ENCODE peak calls at places on chromosome 17, in eight cellular contexts. D, W, C, K, A, Q, H and U are unnamed samples.

GRCh38 chr17:27546624-27547300 is 84.2 kb upstream of the LGALS9 start:
- DNase-seq in Q (no peak), C (no peak), A (no peak), K (no peak), W (no peak), H (no peak), D (no peak), U (no peak)

GRCh38 chr17:49197346-49197998 is 12.9 kb downstream of the GNGT2 start:
- DNase-seq in D (no peak), K (no peak), W (no peak), Q (no peak), C (no peak), H (no peak), A (no peak), U (no peak)

GRCh38 chr17:13865650-13866049 is 203.7 kb upstream of the COX10 start:
- DNase-seq in W (no peak), Q (no peak), D (no peak), A (no peak), H (no peak), C (no peak), K (no peak), U (peak)

GRCh38 chr17:45709889-45710288 is 74.2 kb upstream of the CRHR1 start:
- DNase-seq in H (no peak), Q (no peak), A (no peak), W (no peak), K (no peak), C (no peak), D (no peak), U (no peak)

GRCh38 chr17:40315678-40316570 is 6.9 kb downstream of the RARA start:
- DNase-seq in A (peak), D (no peak), Q (no peak), H (no peak), W (no peak), K (no peak), C (no peak), U (peak)

GRCh38 chr17:56074366-56074765 is 78.9 kb upstream of the ANKFN1 start:
- DNase-seq in H (no peak), A (no peak), D (no peak), C (no peak), W (no peak), K (no peak), Q (no peak), U (no peak)

GRCh38 chr17:9566067-9566466 is 9.6 kb downstream of the STX8 start:
- DNase-seq in W (no peak), K (no peak), D (no peak), Q (peak), C (peak), A (no peak), H (no peak), U (peak)

GRCh38 chr17:41724476-41725030 is 9.9 kb downstream of the HAP1 start:
- DNase-seq in Q (no peak), K (no peak), D (no peak), W (no peak), C (no peak), H (no peak), A (no peak), U (no peak)

GRCh38 chr17:75301502-75302206 is 12.4 kb upstream of the SLC25A19 start:
- DNase-seq in C (no peak), K (no peak), Q (no peak), A (no peak), W (no peak), H (no peak), D (no peak), U (no peak)

GRCh38 chr17:41308918-41309359 is at the start of gene KRTAP16-1:
- DNase-seq in D (no peak), K (no peak), A (no peak), H (no peak), Q (no peak), C (no peak), W (no peak), U (peak)

GRCh38 chr17:75753193-75753513 is 11.8 kb downstream of the GALK1 start:
- DNase-seq in H (no peak), A (no peak), Q (no peak), K (no peak), C (no peak), D (no peak), W (no peak), U (no peak)

GRCh38 chr17:59830007-59830630 is 62.6 kb downstream of the TUBD1 start:
- DNase-seq in H (no peak), K (no peak), A (no peak), D (no peak), W (no peak), C (peak), Q (peak), U (no peak)

GRCh38 chr17:71423871-71424546 is 696.8 kb upstream of the SOX9 start:
- DNase-seq in A (no peak), C (no peak), Q (peak), W (no peak), K (no peak), D (no peak), H (no peak), U (peak)

GRCh38 chr17:47697948-47698711 is 4.2 kb downstream of the TBKBP1 start:
- DNase-seq in A (no peak), D (no peak), K (no peak), C (no peak), W (no peak), Q (no peak), H (no peak), U (peak)

GRCh38 chr17:57921342-57921741 is 33.9 kb downstream of the CUEDC1 start:
- DNase-seq in A (peak), C (no peak), D (peak), W (no peak), H (no peak), Q (peak), K (no peak), U (no peak)

GRCh38 chr17:27282054-27282501 is 11.8 kb upstream of the WSB1 start:
- DNase-seq in C (no peak), A (no peak), H (no peak), W (no peak), D (no peak), Q (peak), K (no peak), U (no peak)

GRCh38 chr17:17938388-17939107 is 33.7 kb downstream of the TOM1L2 start:
- DNase-seq in Q (peak), W (no peak), K (no peak), D (no peak), C (no peak), A (no peak), H (peak), U (no peak)

GRCh38 chr17:19317359-19318095 is 45.0 kb downstream of the B9D1 start:
- DNase-seq in K (peak), A (peak), W (no peak), Q (peak), H (peak), D (no peak), C (peak), U (peak)

GRCh38 chr17:47286198-47286914 is 32.7 kb downstream of the ITGB3 start:
- DNase-seq in D (no peak), K (no peak), W (no peak), H (no peak), A (no peak), C (no peak), Q (no peak), U (no peak)

GRCh38 chr17:32625971-32626370 is 139.2 kb downstream of the CDK5R1 start:
- DNase-seq in H (no peak), W (no peak), Q (no peak), D (no peak), C (no peak), K (no peak), A (no peak), U (no peak)

GRCh38 chr17:6853764-6854442 is 22.4 kb upstream of the TEKT1 start:
- DNase-seq in W (no peak), C (no peak), A (no peak), H (no peak), Q (no peak), D (no peak), K (no peak), U (peak)

GRCh38 chr17:75486151-75486550 is 29.2 kb downstream of the CASKIN2 start:
- DNase-seq in K (no peak), A (no peak), Q (no peak), H (no peak), W (no peak), D (no peak), C (no peak), U (no peak)

GRCh38 chr17:75679706-75680201 is 12.6 kb downstream of the SAP30BP start:
- DNase-seq in A (no peak), C (peak), Q (peak), H (peak), D (no peak), W (no peak), K (peak), U (no peak)

GRCh38 chr17:56653877-56654276 is 60.4 kb downstream of the NOG start:
- DNase-seq in C (peak), D (no peak), H (no peak), Q (peak), A (no peak), K (no peak), W (no peak), U (peak)

GRCh38 chr17:38403491-38403890 is 24.8 kb upstream of the ARHGAP23 start:
- DNase-seq in A (no peak), Q (peak), K (no peak), W (no peak), D (no peak), C (no peak), H (no peak), U (no peak)

GRCh38 chr17:68539536-68540469 is 27.6 kb downstream of the PRKAR1A start:
- DNase-seq in C (no peak), A (no peak), H (no peak), W (no peak), Q (peak), D (no peak), K (no peak), U (no peak)

GRCh38 chr17:9258115-9259020 is 237.1 kb downstream of the NTN1 start:
- DNase-seq in H (no peak), K (no peak), C (peak), W (no peak), A (no peak), D (no peak), Q (no peak), U (no peak)

GRCh38 chr17:6506679-6507231 is 49.6 kb downstream of the PITPNM3 start:
- DNase-seq in Q (no peak), W (no peak), H (peak), D (no peak), A (no peak), C (peak), K (no peak), U (no peak)

GRCh38 chr17:7015587-7016020 is 3.2 kb downstream of the RNASEK start:
- DNase-seq in K (no peak), H (no peak), C (no peak), D (no peak), A (no peak), Q (no peak), W (no peak), U (no peak)

GRCh38 chr17:17387461-17388362 is 84.5 kb downstream of the NT5M start:
- DNase-seq in W (no peak), C (no peak), K (no peak), H (peak), A (no peak), Q (no peak), D (no peak), U (peak)

GRCh38 chr17:21096874-21097273 is 29.9 kb upstream of the DHRS7B start:
- DNase-seq in W (no peak), C (no peak), D (no peak), A (no peak), Q (no peak), K (no peak), H (no peak), U (no peak)

GRCh38 chr17:21095735-21096134 is 31.0 kb upstream of the DHRS7B start:
- DNase-seq in D (no peak), K (no peak), H (no peak), Q (no peak), C (no peak), W (no peak), A (no peak), U (no peak)

GRCh38 chr17:21094298-21094704 is 32.5 kb upstream of the DHRS7B start:
- DNase-seq in K (no peak), D (no peak), C (no peak), Q (no peak), A (no peak), W (no peak), H (no peak), U (no peak)

GRCh38 chr17:21104608-21105007 is 22.2 kb upstream of the DHRS7B start:
- DNase-seq in A (no peak), D (no peak), H (no peak), C (no peak), Q (no peak), K (no peak), W (no peak), U (no peak)

GRCh38 chr17:21098934-21099687 is 27.7 kb upstream of the DHRS7B start:
- DNase-seq in C (peak), Q (peak), W (no peak), D (peak), H (peak), A (peak), K (peak), U (peak)
- H3K4me3 ChIP-seq in C (peak), Q (peak), W (peak), D (peak), H (peak), A (peak), K (peak), U (peak)

DNA sequence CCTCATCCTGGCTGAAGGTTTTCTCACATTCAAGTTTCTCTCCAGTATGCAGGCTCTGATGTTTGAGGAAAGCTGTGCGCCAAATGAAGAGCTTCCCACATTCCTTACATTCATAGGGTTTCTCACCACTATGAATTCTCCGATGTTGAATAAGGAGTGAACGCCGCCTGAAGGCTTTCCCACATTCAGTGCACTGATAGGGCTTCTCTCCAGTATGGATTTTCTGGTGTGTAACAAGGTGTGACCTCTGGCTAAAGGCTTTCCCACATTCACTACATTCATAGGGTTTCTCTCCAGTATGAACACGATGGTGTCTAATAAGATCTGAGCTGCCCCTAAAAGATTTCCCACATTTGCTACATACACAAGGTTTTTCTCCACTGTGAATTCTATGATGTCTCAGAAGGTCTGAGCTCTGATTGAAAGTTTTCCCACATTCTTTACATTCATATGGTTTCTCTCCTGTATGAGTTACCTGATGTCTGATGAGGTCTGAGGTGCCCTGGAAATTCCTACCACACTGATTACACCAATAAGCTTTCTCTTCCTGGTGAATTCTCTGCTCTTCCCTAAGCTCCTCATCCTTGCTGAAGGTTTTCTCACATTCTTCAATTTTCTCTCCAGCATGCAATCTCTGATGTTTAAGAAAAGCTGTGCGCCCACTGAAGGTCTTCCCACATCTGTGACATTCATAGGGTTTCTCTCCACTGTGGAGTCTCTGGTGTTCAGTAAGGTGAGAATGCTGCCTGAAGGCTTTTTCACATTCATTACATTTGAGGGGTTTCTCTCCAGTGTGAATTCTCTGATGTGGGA is 8.9 kb downstream of the ZNF594 start:
- DNase-seq in W (no peak), Q (no peak), A (no peak), C (no peak), D (no peak), H (no peak), K (no peak), U (no peak)
- H3K4me3 ChIP-seq in W (no peak), Q (no peak), A (no peak), C (no peak), D (no peak), H (no peak), K (no peak), U (no peak)

GRCh38 chr17:79054200-79054599 is 20.4 kb upstream of the ENGASE start:
- DNase-seq in A (no peak), W (no peak), H (no peak), C (no peak), K (no peak), Q (no peak), D (no peak), U (no peak)
- H3K4me3 ChIP-seq in A (no peak), W (no peak), H (no peak), C (no peak), K (no peak), Q (no peak), D (no peak), U (no peak)

DNA sequence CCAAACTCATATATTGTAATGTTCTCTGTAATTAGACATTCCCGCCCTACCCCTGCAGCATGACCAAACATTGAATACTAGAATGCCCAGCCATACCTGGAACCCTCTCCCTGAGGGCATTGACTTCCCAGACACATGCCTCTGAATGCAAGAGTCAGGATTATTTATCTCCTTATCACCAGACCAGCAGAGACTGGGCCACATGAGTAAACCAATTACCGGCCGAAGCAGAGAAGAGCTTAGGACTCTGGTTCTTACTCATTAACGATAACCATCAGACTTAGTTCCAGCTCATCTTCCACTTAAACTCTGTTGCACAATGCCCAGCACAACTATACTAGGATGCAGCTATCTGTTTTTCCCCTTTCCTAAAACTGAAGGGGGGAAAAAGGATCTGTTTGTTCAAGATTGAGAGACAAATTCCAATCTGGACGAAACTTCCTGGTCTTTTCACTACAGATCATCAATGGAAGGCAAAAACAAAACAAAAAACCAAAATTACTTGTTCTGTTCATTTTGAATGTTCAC is 88.2 kb upstream of the CORO6 start:
- DNase-seq in K (no peak), A (no peak), W (peak), H (no peak), C (no peak), Q (peak), D (no peak), U (no peak)
- H3K4me3 ChIP-seq in K (no peak), A (no peak), W (no peak), H (no peak), C (no peak), Q (no peak), D (no peak), U (no peak)

GRCh38 chr17:63549289-63549945 is 860 bp upstream of the DCAF7 start:
- DNase-seq in K (no peak), W (no peak), C (no peak), H (no peak), Q (no peak), D (no peak), A (no peak), U (no peak)
- H3K4me3 ChIP-seq in K (peak), W (peak), C (peak), H (peak), Q (peak), D (peak), A (peak), U (peak)

GRCh38 chr17:8153957-8154607 is 1.9 kb upstream of the PER1 start:
- DNase-seq in K (peak), W (peak), D (peak), Q (peak), A (peak), C (peak), H (peak), U (peak)
- H3K4me3 ChIP-seq in K (peak), W (peak), D (peak), Q (peak), A (peak), C (no peak), H (peak), U (peak)

GRCh38 chr17:29178750-29179231 is 1.4 kb downstream of the MYO18A start:
- DNase-seq in C (no peak), K (no peak), Q (no peak), H (peak), D (no peak), A (no peak), W (no peak), U (no peak)
- H3K4me3 ChIP-seq in C (no peak), K (peak), Q (peak), H (no peak), D (no peak), A (peak), W (peak), U (no peak)

DNA sequence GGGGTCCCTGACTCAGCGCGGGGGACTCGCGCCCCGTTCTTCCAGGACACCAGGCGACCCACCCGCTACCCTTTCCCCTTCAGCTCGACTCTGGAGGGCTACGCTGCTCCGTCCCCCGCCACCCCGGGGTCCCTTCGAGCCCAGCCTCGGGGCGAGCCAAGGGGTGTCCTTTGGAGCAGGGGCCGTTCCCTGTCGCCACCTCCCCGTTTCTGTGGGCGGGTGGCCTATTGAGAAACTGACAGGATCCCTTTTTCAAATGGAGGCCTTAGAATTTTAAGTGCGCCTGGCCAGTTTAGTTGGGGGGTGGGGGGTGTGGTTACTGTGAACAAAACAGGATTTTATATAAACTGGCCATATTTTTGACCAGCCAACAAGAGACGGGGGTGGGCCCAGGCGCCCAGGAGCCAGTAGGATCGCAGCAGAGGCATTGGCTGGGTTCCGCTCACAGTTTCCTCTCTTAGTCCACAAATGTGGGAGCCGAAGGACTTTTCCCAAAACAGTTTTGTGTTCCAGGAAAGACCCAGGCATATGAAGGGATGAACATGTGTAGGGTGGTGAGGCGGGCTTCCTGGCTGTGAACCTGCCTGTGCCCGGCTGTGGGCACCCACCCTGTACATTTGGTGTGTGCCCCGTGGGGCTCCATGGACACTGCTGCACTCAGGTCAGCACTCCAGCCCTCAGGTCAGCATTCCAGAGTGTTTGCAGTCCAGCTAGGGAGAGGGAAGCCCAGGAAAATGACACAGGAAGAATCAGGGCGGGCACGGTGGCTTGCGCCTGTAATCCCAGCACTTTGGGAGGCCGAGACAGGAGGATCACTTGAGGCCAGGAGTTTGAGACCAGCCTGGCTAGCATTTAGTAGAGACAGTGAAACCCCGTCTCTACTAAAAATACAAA is 722 bp upstream of the TIMP2 start:
- DNase-seq in K (peak), A (peak), H (peak), C (peak), Q (peak), D (peak), W (peak), U (no peak)
- H3K4me3 ChIP-seq in K (peak), A (peak), H (peak), C (peak), Q (peak), D (peak), W (peak), U (no peak)

GRCh38 chr17:50631195-50631907 is 3.3 kb upstream of the ABCC3 start:
- DNase-seq in Q (peak), A (no peak), W (no peak), C (no peak), H (no peak), D (no peak), K (no peak), U (no peak)
- H3K4me3 ChIP-seq in Q (no peak), A (no peak), W (no peak), C (no peak), H (no peak), D (no peak), K (no peak), U (no peak)